ENCODE peak calls at places on chromosomes 12 and 14, in five cellular contexts. E is activated CD4-positive, alpha-beta T cell treated with anti-CD3 and anti-CD28 coated beads for 24 hours; A is RCC 7860; W is RPMI7951; C is HFFc6. P is an unnamed sample.

GRCh38 chr12:102976609-102977280 is 19.3 kb downstream of the ASCL1 start:
- DNase-seq in W (no peak), C (no peak), A (no peak), E (no peak), P (no peak)

GRCh38 chr12:44507471-44507870 is 368.6 kb downstream of the NELL2 start:
- DNase-seq in C (no peak), W (peak), A (no peak), E (no peak), P (no peak)

GRCh38 chr12:115004469-115005146 is 320.6 kb upstream of the TBX3 start:
- DNase-seq in E (no peak), W (peak), C (no peak), A (peak), P (no peak)

GRCh38 chr14:42961509-42961908 is 1354.8 kb downstream of the LRFN5 start:
- DNase-seq in A (no peak), E (no peak), C (no peak), W (no peak), P (no peak)

GRCh38 chr12:128190614-128191013 is 76.4 kb upstream of the TMEM132C start:
- DNase-seq in W (no peak), C (no peak), A (no peak), E (no peak), P (no peak)

GRCh38 chr12:4107436-4107878 is 166.1 kb upstream of the CCND2 start:
- DNase-seq in E (peak), A (peak), C (peak), W (peak), P (peak)

GRCh38 chr12:116432321-116432750 is 126.8 kb upstream of the MAP1LC3B2 start:
- DNase-seq in E (no peak), A (no peak), C (no peak), W (peak), P (no peak)

GRCh38 chr12:18482601-18483120 is 221.3 kb downstream of the PIK3C2G start:
- DNase-seq in A (no peak), C (no peak), E (no peak), W (no peak), P (no peak)

GRCh38 chr12:65779091-65779642 is 45.1 kb upstream of the HMGA2 start:
- DNase-seq in C (peak), E (no peak), W (peak), A (peak), P (peak)

GRCh38 chr14:24095196-24096068 is 1.3 kb downstream of the PCK2 start:
- DNase-seq in A (peak), W (peak), C (peak), E (no peak), P (peak)

GRCh38 chr14:23160924-23161522 is 22.4 kb downstream of the SLC7A8 start:
- DNase-seq in C (peak), A (peak), E (no peak), W (peak), P (peak)

GRCh38 chr12:116597886-116598285 is 38.7 kb downstream of the MAP1LC3B2 start:
- DNase-seq in W (no peak), C (peak), A (no peak), E (no peak), P (no peak)

GRCh38 chr12:123808167-123808566 is 46.1 kb downstream of the DNAH10 start:
- DNase-seq in W (peak), E (no peak), A (no peak), C (no peak), P (no peak)

GRCh38 chr14:31954991-31955390 is 122.1 kb upstream of the ARHGAP5 start:
- DNase-seq in A (no peak), C (no peak), E (no peak), W (no peak), P (peak)

GRCh38 chr12:109731231-109731731 is 17.7 kb downstream of the FAM222A start:
- DNase-seq in A (no peak), C (no peak), E (no peak), W (no peak), P (no peak)

GRCh38 chr14:99520571-99521081 is 39.4 kb downstream of the CCNK start:
- DNase-seq in W (no peak), C (no peak), E (no peak), A (no peak), P (no peak)

GRCh38 chr14:74599201-74599809 is 12.7 kb downstream of the LTBP2 start:
- DNase-seq in C (no peak), W (no peak), A (no peak), E (no peak), P (no peak)

GRCh38 chr14:37436519-37436918 is 158.5 kb downstream of the FOXA1 start:
- DNase-seq in E (no peak), C (no peak), W (no peak), A (no peak), P (no peak)

GRCh38 chr12:108690799-108691153 is 40.5 kb downstream of the CORO1C start:
- DNase-seq in W (no peak), E (no peak), C (no peak), A (no peak), P (no peak)

GRCh38 chr12:108621161-108621560 is 12.5 kb downstream of the SELPLG start:
- DNase-seq in W (no peak), A (no peak), C (no peak), E (no peak), P (no peak)

GRCh38 chr12:113241191-113242017 is 20.1 kb downstream of the TPCN1 start:
- DNase-seq in A (peak), W (peak), C (peak), E (no peak), P (peak)

GRCh38 chr12:55996715-55997534 is at the start of gene SUOX:
- DNase-seq in A (peak), C (peak), W (peak), E (no peak), P (peak)

GRCh38 chr14:53458368-53458814 is 305.3 kb upstream of the DDHD1 start:
- DNase-seq in C (peak), W (peak), E (no peak), A (peak), P (peak)

GRCh38 chr14:71776463-71777359 is 155.5 kb upstream of the RGS6 start:
- DNase-seq in W (no peak), E (no peak), A (no peak), C (no peak), P (no peak)

GRCh38 chr12:30806989-30807694 is 52.4 kb upstream of the CAPRIN2 start:
- DNase-seq in C (peak), A (peak), W (peak), E (no peak), P (peak)

GRCh38 chr12:90174198-90174510 is 465.5 kb upstream of the ATP2B1 start:
- DNase-seq in C (no peak), W (peak), A (no peak), E (no peak), P (no peak)

GRCh38 chr12:117012189-117012805 is 86.9 kb downstream of the TESC start:
- DNase-seq in W (no peak), A (no peak), C (peak), E (no peak), P (no peak)

GRCh38 chr14:88258026-88258425 is 65.0 kb downstream of the KCNK10 start:
- DNase-seq in A (no peak), E (no peak), W (no peak), C (no peak), P (no peak)

GRCh38 chr14:84409435-84409834 is 1120.5 kb upstream of the FLRT2 start:
- DNase-seq in W (no peak), E (no peak), C (no peak), A (no peak), P (no peak)

GRCh38 chr12:25107920-25108319 is 87.0 kb downstream of the DNAI7 start:
- DNase-seq in W (no peak), E (no peak), C (no peak), A (no peak), P (no peak)

GRCh38 chr14:29892327-29892726 is 35.3 kb downstream of the PRKD1 start:
- DNase-seq in C (peak), E (no peak), A (no peak), W (no peak), P (peak)

GRCh38 chr12:104137175-104137901 is 672 bp downstream of the NFYB start:
- DNase-seq in W (peak), A (peak), E (peak), C (peak), P (peak)

GRCh38 chr14:65002586-65003210 is 16.0 kb downstream of the FNTB start:
- DNase-seq in A (no peak), E (no peak), C (peak), W (peak), P (no peak)

GRCh38 chr12:46386360-46386867 is 13.8 kb upstream of the SLC38A2 start:
- DNase-seq in E (no peak), W (peak), A (peak), C (peak), P (peak)

GRCh38 chr14:65791551-65791981 is 379.0 kb downstream of the FUT8 start:
- DNase-seq in E (no peak), W (peak), C (peak), A (peak), P (peak)

GRCh38 chr12:111211910-111212757 is 156.8 kb downstream of the PHETA1 start:
- DNase-seq in W (no peak), C (no peak), A (no peak), E (no peak), P (no peak)

GRCh38 chr12:56020437-56021189 is at the start of gene IKZF4:
- DNase-seq in A (no peak), C (no peak), W (no peak), E (no peak), P (no peak)

P was measured in kidney glomerular epithelial cell.